ENCODE peak calls at places on chromosomes 2 and 18, in six cellular contexts. One of them, this sample, is unnamed.

GRCh38 chr2:176457486-176457885 is 188.2 kb downstream of the MTX2 start:
- DNase-seq in endothelial cell of umbilical vein: no peak
- DNase-seq in HepG2: no peak
- DNase-seq in HCT116: no peak
- DNase-seq in A549: no peak
- DNase-seq in H1: no peak
- DNase-seq in this sample: no peak

GRCh38 chr2:3208591-3208990 is 169.0 kb downstream of the EIPR1 start:
- DNase-seq in endothelial cell of umbilical vein: no peak
- DNase-seq in HepG2: no peak
- DNase-seq in HCT116: no peak
- DNase-seq in A549: no peak
- DNase-seq in H1: no peak
- DNase-seq in this sample: no peak

GRCh38 chr2:114661926-114662670 is 219.7 kb downstream of the DPP10 start:
- DNase-seq in endothelial cell of umbilical vein: no peak
- DNase-seq in HepG2: no peak
- DNase-seq in HCT116: no peak
- DNase-seq in A549: no peak
- DNase-seq in H1: peak; percentile 47
- DNase-seq in this sample: no peak

GRCh38 chr18:62897153-62897552 is 181.8 kb downstream of the PHLPP1 start:
- DNase-seq in endothelial cell of umbilical vein: peak; percentile 72
- DNase-seq in HepG2: no peak
- DNase-seq in HCT116: no peak
- DNase-seq in A549: no peak
- DNase-seq in H1: no peak
- DNase-seq in this sample: no peak

GRCh38 chr18:25229080-25229479 is 122.9 kb downstream of the ZNF521 start:
- DNase-seq in endothelial cell of umbilical vein: peak; percentile 100
- DNase-seq in HepG2: no peak
- DNase-seq in HCT116: no peak
- DNase-seq in A549: no peak
- DNase-seq in H1: no peak
- DNase-seq in this sample: no peak

GRCh38 chr18:500556-501405 is at the start of gene COLEC12:
- DNase-seq in endothelial cell of umbilical vein: no peak
- DNase-seq in HepG2: no peak
- DNase-seq in HCT116: no peak
- DNase-seq in A549: no peak
- DNase-seq in H1: peak; percentile 58
- DNase-seq in this sample: no peak

GRCh38 chr2:120520929-120521912 is 175.3 kb downstream of the INHBB start:
- DNase-seq in endothelial cell of umbilical vein: peak; percentile 50
- DNase-seq in HepG2: peak; percentile 60
- DNase-seq in HCT116: peak; percentile 47
- DNase-seq in A549: peak; percentile 40
- DNase-seq in H1: peak; percentile 89
- DNase-seq in this sample: peak; percentile 61

GRCh38 chr18:3250237-3251107 is 2.9 kb downstream of the MYL12A start:
- DNase-seq in endothelial cell of umbilical vein: peak; percentile 75
- DNase-seq in HepG2: no peak
- DNase-seq in HCT116: no peak
- DNase-seq in A549: no peak
- DNase-seq in H1: no peak
- DNase-seq in this sample: no peak

GRCh38 chr2:152106464-152106863 is 7.6 kb upstream of the CACNB4 start:
- DNase-seq in endothelial cell of umbilical vein: no peak
- DNase-seq in HepG2: no peak
- DNase-seq in HCT116: no peak
- DNase-seq in A549: no peak
- DNase-seq in H1: no peak
- DNase-seq in this sample: no peak

GRCh38 chr18:62388855-62389760 is 64.0 kb downstream of the TNFRSF11A start:
- DNase-seq in endothelial cell of umbilical vein: no peak
- DNase-seq in HepG2: peak; percentile 81
- DNase-seq in HCT116: no peak
- DNase-seq in A549: peak; percentile 47
- DNase-seq in H1: no peak
- DNase-seq in this sample: peak; percentile 27

GRCh38 chr2:128057334-128057733 is 29.5 kb upstream of the SAP130 start:
- DNase-seq in endothelial cell of umbilical vein: no peak
- DNase-seq in HepG2: peak; percentile 59
- DNase-seq in HCT116: no peak
- DNase-seq in A549: no peak
- DNase-seq in H1: no peak
- DNase-seq in this sample: no peak

GRCh38 chr18:12839526-12840196 is 44.4 kb downstream of the PTPN2 start:
- DNase-seq in endothelial cell of umbilical vein: no peak
- DNase-seq in HepG2: no peak
- DNase-seq in HCT116: no peak
- DNase-seq in A549: no peak
- DNase-seq in H1: no peak
- DNase-seq in this sample: peak; percentile 76

GRCh38 chr2:218465987-218466633 is 47.2 kb downstream of the VIL1 start:
- DNase-seq in endothelial cell of umbilical vein: peak; percentile 52
- DNase-seq in HepG2: peak; percentile 34
- DNase-seq in HCT116: no peak
- DNase-seq in A549: no peak
- DNase-seq in H1: no peak
- DNase-seq in this sample: peak; percentile 40

GRCh38 chr2:171158790-171159325 is 1.8 kb downstream of the TLK1 start:
- DNase-seq in endothelial cell of umbilical vein: no peak
- DNase-seq in HepG2: no peak
- DNase-seq in HCT116: no peak
- DNase-seq in A549: peak; percentile 23
- DNase-seq in H1: no peak
- DNase-seq in this sample: no peak

GRCh38 chr18:28087173-28087563 is 89.8 kb downstream of the CDH2 start:
- DNase-seq in endothelial cell of umbilical vein: peak; percentile 60
- DNase-seq in HepG2: peak; percentile 7
- DNase-seq in HCT116: no peak
- DNase-seq in A549: no peak
- DNase-seq in H1: no peak
- DNase-seq in this sample: no peak

GRCh38 chr2:43349944-43350343 is 123.5 kb upstream of the ZFP36L2 start:
- DNase-seq in endothelial cell of umbilical vein: no peak
- DNase-seq in HepG2: peak; percentile 90
- DNase-seq in HCT116: no peak
- DNase-seq in A549: no peak
- DNase-seq in H1: no peak
- DNase-seq in this sample: no peak

GRCh38 chr2:85754313-85755095 is 713 bp downstream of the ATOH8 start:
- DNase-seq in endothelial cell of umbilical vein: no peak
- DNase-seq in HepG2: peak; percentile 77
- DNase-seq in HCT116: no peak
- DNase-seq in A549: no peak
- DNase-seq in H1: peak; percentile 80
- DNase-seq in this sample: peak; percentile 39

DNA sequence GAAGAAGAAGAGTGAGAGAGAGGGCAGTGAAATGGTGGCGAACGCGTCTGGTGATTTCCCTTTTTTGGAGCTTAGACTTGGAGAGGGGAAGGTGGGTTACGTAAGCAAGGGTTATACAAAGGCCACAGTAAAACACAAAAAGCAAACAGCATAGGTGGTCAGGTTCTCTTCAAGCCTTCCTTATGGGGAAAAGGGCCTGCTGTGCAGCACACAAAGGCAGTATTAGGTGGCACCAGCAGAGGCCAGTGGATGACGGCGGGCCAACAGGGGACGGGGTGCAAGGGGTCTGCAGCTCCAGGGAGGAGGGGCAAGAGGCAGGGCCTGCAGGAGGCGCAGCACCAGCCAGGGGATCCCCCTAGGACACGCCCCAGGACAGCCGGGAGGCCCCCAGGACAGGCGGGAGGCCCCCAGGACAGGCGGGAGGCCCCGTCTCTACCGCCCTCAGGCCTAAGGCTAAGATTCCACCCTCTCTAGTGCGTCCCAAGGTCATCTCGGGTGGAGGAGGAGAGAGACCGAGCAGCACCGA is 32.6 kb upstream of the NPC1 start:
- DNase-seq in endothelial cell of umbilical vein: no peak
- DNase-seq in HepG2: peak; percentile 65
- DNase-seq in HCT116: no peak
- DNase-seq in A549: no peak
- DNase-seq in H1: peak; percentile 86
- DNase-seq in this sample: peak; percentile 82
- TF ChIP-seq MAX in endothelial cell of umbilical vein: no peak
- TF ChIP-seq MAX in HepG2: no peak
- TF ChIP-seq MAX in HCT116: no peak
- TF ChIP-seq MAX in A549: no peak
- TF ChIP-seq MAX in H1: no peak
- TF ChIP-seq MAX in this sample: no peak

GRCh38 chr18:36308711-36309435 is 11.4 kb downstream of the FHOD3 start:
- DNase-seq in endothelial cell of umbilical vein: no peak
- DNase-seq in HepG2: no peak
- DNase-seq in HCT116: no peak
- DNase-seq in A549: no peak
- DNase-seq in H1: no peak
- DNase-seq in this sample: no peak
- H3K4me3 ChIP-seq in endothelial cell of umbilical vein: no peak overlapping the region
- H3K4me3 ChIP-seq in HepG2: no peak overlapping the region
- H3K4me3 ChIP-seq in HCT116: peak overlapping the region; percentile 45
- H3K4me3 ChIP-seq in A549: no peak overlapping the region
- H3K4me3 ChIP-seq in H1: no peak overlapping the region
- H3K4me3 ChIP-seq in this sample: no peak overlapping the region

GRCh38 chr2:188293601-188294482 is 2.2 kb downstream of the GULP1 start:
- DNase-seq in endothelial cell of umbilical vein: peak; percentile 93
- DNase-seq in HepG2: no peak
- DNase-seq in HCT116: peak; percentile 84
- DNase-seq in A549: peak; percentile 15
- DNase-seq in H1: no peak
- DNase-seq in this sample: no peak
- TF ChIP-seq MAX in endothelial cell of umbilical vein: no peak
- TF ChIP-seq MAX in HepG2: no peak
- TF ChIP-seq MAX in HCT116: no peak
- TF ChIP-seq MAX in A549: no peak
- TF ChIP-seq MAX in H1: no peak
- TF ChIP-seq MAX in this sample: no peak

GRCh38 chr2:96139181-96139758 is 968 bp upstream of the ASTL start:
- DNase-seq in endothelial cell of umbilical vein: no peak
- DNase-seq in HepG2: no peak
- DNase-seq in HCT116: no peak
- DNase-seq in A549: no peak
- DNase-seq in H1: no peak
- DNase-seq in this sample: no peak
- H3K4me3 ChIP-seq in endothelial cell of umbilical vein: no peak overlapping the region
- H3K4me3 ChIP-seq in HepG2: no peak overlapping the region
- H3K4me3 ChIP-seq in HCT116: no peak overlapping the region
- H3K4me3 ChIP-seq in A549: no peak overlapping the region
- H3K4me3 ChIP-seq in H1: peak overlapping the region; percentile 3
- H3K4me3 ChIP-seq in this sample: no peak overlapping the region

GRCh38 chr18:75244336-75244735 is 33.7 kb downstream of the TSHZ1 start:
- DNase-seq in endothelial cell of umbilical vein: no peak
- DNase-seq in HepG2: peak; percentile 21
- DNase-seq in HCT116: no peak
- DNase-seq in A549: no peak
- DNase-seq in H1: peak; percentile 53
- DNase-seq in this sample: peak; percentile 34
- TF ChIP-seq MAX in endothelial cell of umbilical vein: no peak
- TF ChIP-seq MAX in HepG2: no peak
- TF ChIP-seq MAX in HCT116: no peak
- TF ChIP-seq MAX in A549: no peak
- TF ChIP-seq MAX in H1: no peak
- TF ChIP-seq MAX in this sample: no peak

DNA sequence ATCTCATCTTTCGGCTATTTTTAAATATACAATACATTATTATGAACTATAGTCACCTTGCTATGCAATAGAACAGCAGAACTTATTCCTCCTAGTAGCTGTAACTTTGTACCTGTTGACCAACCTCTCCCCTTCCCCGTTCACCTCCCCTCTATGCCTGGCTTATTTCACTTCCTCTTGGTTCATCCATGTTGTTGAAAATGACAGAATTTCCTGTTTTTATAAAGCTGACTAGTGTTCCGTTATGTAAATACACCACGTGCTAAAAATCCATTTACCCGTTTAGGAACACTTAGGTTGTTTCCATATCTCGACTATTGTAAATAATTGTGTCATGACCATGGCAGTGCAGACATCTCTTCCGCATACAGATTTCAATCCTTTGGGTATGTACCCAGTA is 10.3 kb downstream of the ALPI start:
- DNase-seq in endothelial cell of umbilical vein: no peak
- DNase-seq in HepG2: no peak
- DNase-seq in HCT116: no peak
- DNase-seq in A549: no peak
- DNase-seq in H1: no peak
- DNase-seq in this sample: no peak
- H3K4me3 ChIP-seq in endothelial cell of umbilical vein: no peak overlapping the region
- H3K4me3 ChIP-seq in HepG2: no peak overlapping the region
- H3K4me3 ChIP-seq in HCT116: no peak overlapping the region
- H3K4me3 ChIP-seq in A549: no peak overlapping the region
- H3K4me3 ChIP-seq in H1: no peak overlapping the region
- H3K4me3 ChIP-seq in this sample: no peak overlapping the region

GRCh38 chr2:200794143-200794542 is 17.6 kb upstream of the BZW1 start:
- DNase-seq in endothelial cell of umbilical vein: no peak
- DNase-seq in HepG2: no peak
- DNase-seq in HCT116: no peak
- DNase-seq in A549: no peak
- DNase-seq in H1: no peak
- DNase-seq in this sample: no peak

GRCh38 chr2:200795044-200795443 is 16.7 kb upstream of the BZW1 start:
- DNase-seq in endothelial cell of umbilical vein: no peak
- DNase-seq in HepG2: peak; percentile 25
- DNase-seq in HCT116: no peak
- DNase-seq in A549: no peak
- DNase-seq in H1: peak; percentile 54
- DNase-seq in this sample: peak; percentile 79

GRCh38 chr2:200798519-200798918 is 13.2 kb upstream of the BZW1 start:
- DNase-seq in endothelial cell of umbilical vein: no peak
- DNase-seq in HepG2: no peak
- DNase-seq in HCT116: no peak
- DNase-seq in A549: no peak
- DNase-seq in H1: no peak
- DNase-seq in this sample: no peak

GRCh38 chr2:200797242-200797770 is 14.4 kb upstream of the BZW1 start:
- DNase-seq in endothelial cell of umbilical vein: no peak
- DNase-seq in HepG2: peak; percentile 52
- DNase-seq in HCT116: no peak
- DNase-seq in A549: no peak
- DNase-seq in H1: no peak
- DNase-seq in this sample: peak; percentile 60

GRCh38 chr2:200796561-200796960 is 15.1 kb upstream of the BZW1 start:
- DNase-seq in endothelial cell of umbilical vein: peak; percentile 16
- DNase-seq in HepG2: no peak
- DNase-seq in HCT116: no peak
- DNase-seq in A549: no peak
- DNase-seq in H1: no peak
- DNase-seq in this sample: peak; percentile 17
- TF ChIP-seq MAX in endothelial cell of umbilical vein: no peak
- TF ChIP-seq MAX in HepG2: no peak
- TF ChIP-seq MAX in HCT116: no peak
- TF ChIP-seq MAX in A549: no peak
- TF ChIP-seq MAX in H1: no peak
- TF ChIP-seq MAX in this sample: no peak

This sample was measured in NB4.